ENCODE peak calls at places on chromosomes 11 and 22, in six cellular contexts. M is K562, V is HepG2, F is SK-N-SH, W is H1, U is GM12878. D is an unnamed sample.

GRCh38 chr11:94740083-94740974 is 27.8 kb upstream of the AMOTL1 start:
- DNase-seq in W (no peak), U (no peak), V (no peak), M (no peak), F (peak), D (no peak)

GRCh38 chr11:77114089-77114463 is 11.4 kb downstream of the OMP start:
- DNase-seq in U (no peak), M (no peak), F (no peak), W (no peak), V (no peak), D (no peak)

GRCh38 chr11:27700351-27701261 is at the start of gene BDNF:
- DNase-seq in V (no peak), M (no peak), W (no peak), F (peak), U (no peak), D (no peak)

GRCh38 chr11:11931461-11932055 is 76.9 kb downstream of the DKK3 start:
- DNase-seq in V (peak), M (peak), W (no peak), U (no peak), F (peak), D (peak)

GRCh38 chr11:61969838-61970452 is 2.5 kb upstream of the FTH1 start:
- DNase-seq in W (no peak), M (no peak), U (no peak), F (no peak), V (no peak), D (peak)

GRCh38 chr11:93166194-93166593 is 31.6 kb downstream of the SLC36A4 start:
- DNase-seq in F (no peak), U (no peak), V (no peak), W (no peak), M (no peak), D (no peak)

GRCh38 chr11:44814881-44815592 is 88.3 kb downstream of the TSPAN18 start:
- DNase-seq in V (no peak), W (no peak), M (no peak), F (no peak), U (no peak), D (peak)

GRCh38 chr22:22099833-22100812 is 117.5 kb upstream of the TOP3B start:
- DNase-seq in F (no peak), M (peak), W (no peak), V (no peak), U (no peak), D (no peak)

GRCh38 chr11:113363996-113364641 is 23.5 kb upstream of the ANKK1 start:
- DNase-seq in V (no peak), F (no peak), M (no peak), U (no peak), W (no peak), D (no peak)

GRCh38 chr11:9758676-9759518 is 95.0 kb downstream of the SWAP70 start:
- DNase-seq in W (no peak), U (no peak), M (peak), F (peak), V (peak), D (peak)

GRCh38 chr11:112564228-112564955 is 303.7 kb upstream of the PLET1 start:
- DNase-seq in M (no peak), W (no peak), V (peak), F (no peak), U (no peak), D (no peak)

GRCh38 chr11:2991477-2992233 is 474 bp downstream of the NAP1L4 start:
- DNase-seq in W (no peak), M (peak), U (no peak), F (no peak), V (peak), D (peak)

GRCh38 chr11:5380740-5381342 is 2.8 kb upstream of the OR51M1 start:
- DNase-seq in U (no peak), M (peak), F (peak), V (peak), W (peak), D (peak)

GRCh38 chr11:128711136-128711535 is 17.3 kb downstream of the FLI1 start:
- DNase-seq in M (no peak), V (no peak), F (no peak), U (no peak), W (no peak), D (no peak)

GRCh38 chr22:23547818-23548500 is 32.1 kb downstream of the IGLL1 start:
- DNase-seq in M (no peak), U (no peak), F (no peak), V (no peak), W (no peak), D (no peak)

GRCh38 chr11:111910637-111911562 is 670 bp downstream of the CRYAB start:
- DNase-seq in W (no peak), F (no peak), M (peak), V (no peak), U (no peak), D (no peak)

GRCh38 chr11:7577883-7578242 is 64.1 kb downstream of the PPFIBP2 start:
- DNase-seq in W (no peak), M (peak), U (no peak), F (peak), V (no peak), D (peak)

GRCh38 chr11:69485337-69486041 is 4.0 kb downstream of the LINC01488 start:
- DNase-seq in F (no peak), U (no peak), M (no peak), V (peak), W (no peak), D (no peak)

GRCh38 chr11:68569357-68569756 is 108.8 kb downstream of the PPP6R3 start:
- DNase-seq in F (no peak), W (no peak), M (no peak), V (no peak), U (peak), D (no peak)

GRCh38 chr11:45347343-45347742 is 61.2 kb upstream of the SYT13 start:
- DNase-seq in F (no peak), M (no peak), W (no peak), V (no peak), U (no peak), D (no peak)

GRCh38 chr11:3139086-3139440 is 26.0 kb downstream of the OSBPL5 start:
- DNase-seq in M (no peak), W (no peak), V (no peak), F (no peak), U (no peak), D (no peak)

GRCh38 chr11:115241899-115242298 is 262.3 kb downstream of the CADM1 start:
- DNase-seq in M (no peak), U (no peak), F (no peak), V (no peak), W (no peak), D (no peak)

GRCh38 chr22:36156515-36157419 is 3.8 kb downstream of the APOL3 start:
- DNase-seq in U (no peak), V (peak), M (peak), F (no peak), W (no peak), D (no peak)

GRCh38 chr11:57597971-57598830 is 716 bp downstream of the SERPING1 start:
- DNase-seq in U (no peak), M (peak), W (peak), F (peak), V (peak), D (peak)

GRCh38 chr11:28009383-28009782 is 98.6 kb downstream of the KIF18A start:
- DNase-seq in V (no peak), U (no peak), F (no peak), W (no peak), M (no peak), D (no peak)

GRCh38 chr11:74460481-74461154 is 6.7 kb downstream of the KCNE3 start:
- DNase-seq in U (no peak), F (no peak), W (no peak), M (peak), V (no peak), D (peak)

GRCh38 chr11:90380206-90380605 is 157.4 kb upstream of the CHORDC1 start:
- DNase-seq in U (no peak), W (no peak), V (no peak), F (no peak), M (no peak), D (no peak)

GRCh38 chr22:48602805-48603518 is 1224.7 kb downstream of the BRD1 start:
- DNase-seq in W (no peak), F (no peak), V (no peak), M (no peak), U (no peak), D (no peak)

GRCh38 chr11:22599458-22599857 is 26.2 kb downstream of the FANCF start:
- DNase-seq in V (no peak), M (no peak), F (no peak), W (no peak), U (no peak), D (no peak)

GRCh38 chr22:28477556-28477955 is 202.1 kb downstream of the TTC28 start:
- DNase-seq in W (no peak), V (no peak), F (no peak), M (no peak), U (no peak), D (no peak)

GRCh38 chr11:104918113-104918824 is 20.0 kb upstream of the CASP12 start:
- DNase-seq in V (no peak), F (no peak), U (no peak), M (no peak), W (no peak), D (no peak)

GRCh38 chr22:22432937-22433336 is 75.6 kb downstream of the ZNF280B start:
- DNase-seq in V (no peak), M (no peak), U (no peak), W (no peak), F (no peak), D (no peak)

GRCh38 chr11:78807351-78807750 is 232.7 kb upstream of the NARS2 start:
- DNase-seq in F (no peak), M (no peak), U (no peak), V (no peak), W (no peak), D (no peak)
- TF ChIP-seq GABPA in F (no peak), M (no peak), U (no peak), V (no peak), W (no peak), D (no peak)

DNA sequence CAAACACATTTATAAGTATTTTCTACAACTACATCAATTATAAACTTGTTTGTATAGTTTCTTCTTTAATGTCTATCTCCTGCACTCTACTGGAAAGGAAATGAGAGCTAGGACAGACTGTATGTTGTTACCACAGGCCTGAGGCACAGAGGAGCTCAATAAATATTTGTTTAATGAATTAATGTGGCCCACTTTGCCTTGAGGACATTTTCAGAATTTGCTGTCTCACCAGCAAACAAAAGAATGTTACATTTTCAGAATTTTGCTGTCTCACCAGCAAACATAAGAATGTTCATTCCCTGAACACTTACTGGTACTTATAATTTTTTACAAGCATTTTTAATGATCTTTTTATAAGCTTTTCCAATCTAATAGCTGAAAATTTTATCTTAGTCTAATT is 41.9 kb upstream of the WNT7B start:
- DNase-seq in V (no peak), M (no peak), F (no peak), U (no peak), W (no peak), D (no peak)
- TF ChIP-seq GABPA in V (no peak), M (no peak), F (no peak), U (no peak), W (no peak), D (no peak)

GRCh38 chr11:16899708-16900107 is 114.5 kb downstream of the PLEKHA7 start:
- DNase-seq in M (no peak), F (no peak), V (no peak), W (no peak), U (no peak), D (no peak)
- TF ChIP-seq GABPA in M (no peak), F (no peak), V (no peak), W (no peak), U (no peak), D (no peak)

GRCh38 chr11:46918778-46919513 is 596 bp upstream of the LRP4 start:
- DNase-seq in V (no peak), M (peak), U (no peak), W (no peak), F (no peak), D (no peak)

GRCh38 chr11:46916669-46917108 is 1.7 kb downstream of the LRP4 start:
- DNase-seq in U (no peak), V (peak), F (peak), W (no peak), M (peak), D (peak)

GRCh38 chr11:46917109-46918086 is 952 bp downstream of the LRP4 start:
- DNase-seq in V (peak), M (no peak), U (no peak), F (peak), W (no peak), D (no peak)

GRCh38 chr11:46916251-46916650 is 2.1 kb downstream of the LRP4 start:
- DNase-seq in V (no peak), F (no peak), W (no peak), U (no peak), M (no peak), D (no peak)

GRCh38 chr11:46918087-46918751 is at the start of gene LRP4:
- DNase-seq in M (no peak), W (no peak), U (no peak), F (peak), V (no peak), D (no peak)
- TF ChIP-seq GABPA in M (no peak), W (no peak), U (no peak), F (no peak), V (no peak), D (no peak)

GRCh38 chr11:63916837-63917684 is at the start of gene RCOR2:
- DNase-seq in U (no peak), F (peak), V (peak), W (no peak), M (peak), D (peak)
- TF ChIP-seq GABPA in U (no peak), F (no peak), V (no peak), W (no peak), M (no peak), D (no peak)

GRCh38 chr11:106789406-106789805 is 228.9 kb downstream of the GUCY1A2 start:
- DNase-seq in U (no peak), M (no peak), V (no peak), W (no peak), F (no peak), D (no peak)
- TF ChIP-seq GABPA in U (no peak), M (no peak), V (no peak), W (no peak), F (no peak), D (no peak)

DNA sequence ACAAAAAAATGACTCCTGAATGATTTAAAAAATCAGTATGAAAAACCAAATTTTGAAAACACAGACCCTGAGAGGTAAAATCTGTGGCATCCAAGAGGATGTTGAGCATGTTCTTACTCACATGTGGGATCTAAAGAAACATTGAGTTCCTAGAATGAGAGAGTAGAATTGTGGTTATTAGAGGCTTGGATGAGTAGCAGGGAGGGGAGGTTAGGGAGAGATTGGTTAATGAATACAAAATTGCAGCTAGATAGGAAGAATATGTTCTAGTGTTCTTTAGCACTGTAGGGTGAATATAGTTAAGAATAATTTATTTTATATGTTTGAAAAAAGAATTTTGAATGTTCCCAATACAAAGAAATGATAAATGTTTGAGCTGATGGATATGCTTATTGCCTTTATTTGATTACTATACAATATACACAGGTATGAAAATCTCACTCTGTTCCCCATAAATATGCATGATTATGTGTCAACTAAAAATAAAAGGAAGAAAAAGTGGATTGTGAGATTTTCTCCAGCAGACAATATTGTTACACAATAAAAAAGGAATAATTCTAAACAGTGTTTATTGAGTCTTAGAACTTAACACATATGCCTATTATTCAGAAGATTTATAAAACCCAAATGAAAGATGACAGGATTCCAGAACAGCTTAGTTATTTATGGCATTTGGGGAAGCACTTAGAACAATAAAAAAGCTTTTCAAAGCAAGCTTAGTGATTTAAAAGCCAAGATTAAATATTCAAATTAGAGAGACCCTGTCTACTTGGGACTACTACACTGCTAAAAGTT is 28.7 kb downstream of the MS4A2 start:
- DNase-seq in F (no peak), M (no peak), W (no peak), U (no peak), V (no peak), D (no peak)
- TF ChIP-seq GABPA in F (no peak), M (no peak), W (no peak), U (no peak), V (no peak), D (no peak)

GRCh38 chr11:16806791-16807190 is 68.3 kb downstream of the C11orf58 start:
- DNase-seq in V (no peak), W (no peak), M (no peak), U (no peak), F (no peak), D (no peak)

GRCh38 chr11:16809901-16810668 is 71.6 kb downstream of the C11orf58 start:
- DNase-seq in F (no peak), W (no peak), M (no peak), V (no peak), U (no peak), D (peak)

GRCh38 chr11:16807306-16807705 is 68.9 kb downstream of the C11orf58 start:
- DNase-seq in U (no peak), W (no peak), M (no peak), V (no peak), F (no peak), D (peak)

GRCh38 chr11:16804104-16804947 is 65.9 kb downstream of the C11orf58 start:
- DNase-seq in M (no peak), F (no peak), U (no peak), W (no peak), V (peak), D (no peak)

GRCh38 chr11:16805942-16806341 is 67.5 kb downstream of the C11orf58 start:
- DNase-seq in F (peak), W (no peak), U (no peak), M (no peak), V (peak), D (no peak)
- TF ChIP-seq GABPA in F (no peak), W (no peak), U (no peak), M (no peak), V (no peak), D (no peak)

GRCh38 chr11:14971865-14972580 is at the start of gene CALCA:
- DNase-seq in F (peak), U (no peak), M (no peak), W (no peak), V (no peak), D (no peak)

GRCh38 chr11:14972581-14973490 is 685 bp upstream of the CALCA start:
- DNase-seq in M (no peak), V (no peak), F (peak), U (no peak), W (no peak), D (no peak)

GRCh38 chr11:14974021-14974698 is 2.0 kb upstream of the CALCA start:
- DNase-seq in M (no peak), W (no peak), V (no peak), F (peak), U (no peak), D (no peak)

GRCh38 chr11:14974723-14975587 is 2.8 kb upstream of the CALCA start:
- DNase-seq in F (peak), U (no peak), W (no peak), V (peak), M (peak), D (peak)

GRCh38 chr11:14973621-14974020 is 1.5 kb upstream of the CALCA start:
- DNase-seq in V (no peak), F (peak), W (no peak), M (no peak), U (no peak), D (no peak)
- TF ChIP-seq GABPA in V (no peak), F (no peak), W (no peak), M (no peak), U (no peak), D (no peak)